ENCODE peak calls at places on chromosomes 3 and 15, in four cellular contexts. S, L, F and J are unnamed samples.
A peak's percentile ranks its signal among the peaks of the same experiment; 100 is the strongest.

GRCh38 chr3:71487418-71487817 is 96.1 kb downstream of the FOXP1 start:
- DNase-seq in S (no peak), L (no peak), F (no peak), J (no peak)

GRCh38 chr15:76339302-76340197 is 3.0 kb downstream of the ISL2 start:
- DNase-seq in S (no peak), L (peak; percentile 71), F (no peak), J (no peak)

GRCh38 chr3:13004376-13004775 is 68.9 kb downstream of the IQSEC1 start:
- DNase-seq in S (no peak), L (no peak), F (peak; percentile 43), J (no peak)

GRCh38 chr3:188133646-188134045 is 20.3 kb upstream of the LPP start:
- DNase-seq in S (no peak), L (no peak), F (no peak), J (no peak)

GRCh38 chr15:63909819-63910437 is 76.2 kb upstream of the HERC1 start:
- DNase-seq in S (no peak), L (no peak), F (no peak), J (no peak)

GRCh38 chr3:28587723-28588122 is 239.1 kb upstream of the AZI2 start:
- DNase-seq in S (no peak), L (no peak), F (no peak), J (no peak)

GRCh38 chr3:78035020-78035660 is 995.2 kb downstream of the ROBO2 start:
- DNase-seq in S (no peak), L (no peak), F (no peak), J (no peak)

GRCh38 chr3:4505688-4506558 is 12.8 kb downstream of the ITPR1 start:
- DNase-seq in S (no peak), L (no peak), F (no peak), J (no peak)

GRCh38 chr3:158845748-158846350 is 44.0 kb downstream of the MFSD1 start:
- DNase-seq in S (peak; percentile 27), L (no peak), F (peak; percentile 64), J (no peak)

GRCh38 chr3:187694801-187695200 is 7.6 kb downstream of the RTP2 start:
- DNase-seq in S (no peak), L (no peak), F (no peak), J (no peak)

GRCh38 chr15:92848852-92849598 is 51.1 kb upstream of the CHD2 start:
- DNase-seq in S (no peak), L (no peak), F (peak; percentile 80), J (peak; percentile 65)

GRCh38 chr3:2659896-2660295 is 450.3 kb downstream of the IL5RA start:
- DNase-seq in S (no peak), L (no peak), F (no peak), J (no peak)

GRCh38 chr3:74621581-74621980 is 7.1 kb upstream of the CNTN3 start:
- DNase-seq in S (no peak), L (no peak), F (no peak), J (no peak)

GRCh38 chr3:148911173-148911572 is 46.1 kb downstream of the CPA3 start:
- DNase-seq in S (peak; percentile 12), L (no peak), F (no peak), J (no peak)

GRCh38 chr3:4814302-4814903 is 164.8 kb upstream of the BHLHE40 start:
- DNase-seq in S (no peak), L (no peak), F (peak; percentile 99), J (no peak)

GRCh38 chr3:24157106-24157505 is 212.0 kb downstream of the NR1D2 start:
- DNase-seq in S (no peak), L (no peak), F (no peak), J (no peak)

DNA sequence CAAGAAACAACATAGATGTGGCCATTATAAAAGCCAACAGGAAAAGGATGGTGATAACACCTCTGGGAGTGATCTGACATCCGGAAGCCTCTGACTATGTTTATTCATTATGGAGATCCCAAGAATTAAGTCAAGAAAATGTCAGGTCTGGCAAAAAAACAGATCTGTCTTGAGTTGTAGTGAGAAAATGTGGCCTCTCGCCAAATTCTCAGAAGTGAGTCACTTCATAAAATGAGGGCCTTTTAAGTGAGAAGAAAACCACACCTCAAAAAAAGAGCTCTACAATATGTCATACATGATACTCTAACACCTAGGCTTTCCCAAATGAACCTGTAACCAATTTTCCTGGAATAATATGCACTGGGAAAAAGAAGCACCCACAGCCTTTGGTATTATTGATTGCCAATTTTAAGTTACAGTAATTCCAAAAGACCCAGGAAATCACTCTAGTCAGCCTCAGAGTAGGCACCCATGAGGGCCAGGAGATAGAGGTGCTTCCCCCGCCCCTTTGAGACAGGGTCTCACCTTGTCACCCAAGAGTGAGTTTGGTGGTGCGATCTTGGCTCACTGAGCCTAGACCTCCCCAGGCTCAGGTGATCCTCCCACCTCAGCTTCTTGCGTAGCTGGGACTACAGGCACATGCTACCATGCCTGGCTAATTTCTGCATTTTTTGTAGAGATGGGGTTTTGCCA is 38.0 kb downstream of the CCR3 start:
- DNase-seq in S (peak; percentile 12), L (no peak), F (no peak), J (no peak)
- TF ChIP-seq ATF3 in S (no peak), L (no peak), F (no peak), J (no peak)

DNA sequence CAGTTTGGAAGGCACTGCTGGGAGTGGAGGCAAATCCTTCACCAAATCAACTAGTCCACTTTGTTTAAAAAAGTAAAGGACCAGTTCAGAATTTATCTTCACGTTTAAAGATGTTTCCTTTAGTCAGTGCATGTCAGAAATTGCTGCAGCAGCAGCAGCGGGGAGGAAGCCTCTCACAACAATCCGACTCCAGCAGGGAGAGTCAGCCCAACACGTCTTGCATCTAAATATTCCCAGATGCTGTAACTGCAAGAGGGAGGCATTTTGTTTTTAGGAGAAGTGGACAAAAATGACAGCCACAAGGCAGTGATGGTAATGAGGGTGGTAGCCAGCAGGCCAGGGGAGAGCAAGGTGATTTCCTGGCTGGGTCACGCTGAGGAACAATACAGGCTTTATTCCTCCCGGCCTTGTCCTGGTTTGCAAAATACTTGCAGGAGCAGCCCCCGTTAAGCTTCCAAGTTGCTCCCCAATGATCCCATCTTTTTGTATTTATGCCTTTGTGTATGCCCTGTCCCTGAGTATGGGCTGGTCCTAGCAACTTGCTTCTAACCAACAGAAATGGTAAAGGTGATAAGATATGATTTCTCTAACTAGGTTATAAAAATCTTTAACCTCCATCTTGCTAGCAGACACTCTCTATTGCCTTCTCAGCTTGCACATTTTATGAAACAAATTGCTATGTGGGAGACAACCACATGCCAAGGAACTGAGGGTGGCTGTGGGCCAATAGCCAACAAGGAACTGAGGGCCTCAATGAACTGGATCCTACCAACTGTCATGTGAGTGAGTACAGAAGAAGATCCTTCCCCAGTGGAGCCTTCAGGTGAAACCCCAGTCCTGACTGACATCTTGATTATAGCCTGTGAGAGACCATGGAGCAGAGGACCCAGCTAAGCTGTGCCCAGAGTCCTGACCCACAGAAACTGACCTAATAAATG is 128.9 kb upstream of the LRIG1 start:
- DNase-seq in S (no peak), L (no peak), F (no peak), J (no peak)
- TF ChIP-seq EGR1 in S (no peak), L (no peak), F (no peak), J (no peak)

GRCh38 chr15:49062900-49063299 is 16.7 kb upstream of the SECISBP2L start:
- DNase-seq in S (no peak), L (no peak), F (no peak), J (no peak)
- TF ChIP-seq ATF3 in S (no peak), L (no peak), F (no peak), J (no peak)

GRCh38 chr3:46628980-46629379 is 16.7 kb downstream of the FAM240A start:
- DNase-seq in S (no peak), L (no peak), F (no peak), J (no peak)
- TF ChIP-seq EGR1 in S (no peak), L (no peak), F (no peak), J (no peak)